ENCODE peak calls at places on chromosome X, in seven cellular contexts. K is HCT116, O is ovary, T is heart left ventricle, H is WERI-Rb-1, Z is brain microvascular endothelial cell, Q is HL-60. B is an unnamed sample. For H3K27me3, the result is how much of the 10 kb centered on the place peaks cover.

GRCh38 chrX:84729408-84729807 is 227.2 kb upstream of the HDX start:
- DNase-seq in K (no peak), O (no peak), T (no peak), H (no peak), Z (no peak), Q (no peak), B (no peak)

GRCh38 chrX:150567645-150568319 is 639 bp upstream of the MTM1 start:
- DNase-seq in K (no peak), O (no peak), T (no peak), H (no peak), Z (no peak), Q (no peak), B (no peak)

GRCh38 chrX:91434351-91435168 is at the start of gene PABPC5:
- DNase-seq in K (no peak), O (peak), T (peak), H (no peak), Z (peak), Q (no peak), B (peak)

GRCh38 chrX:73127700-73128241 is 48.5 kb upstream of the PABPC1L2A start:
- DNase-seq in K (no peak), O (no peak), T (no peak), H (no peak), Z (no peak), Q (no peak), B (no peak)

GRCh38 chrX:118437283-118437682 is 58.3 kb upstream of the DOCK11 start:
- DNase-seq in K (no peak), O (no peak), T (no peak), H (no peak), Z (no peak), Q (no peak), B (no peak)

GRCh38 chrX:40140706-40141499 is 43.1 kb upstream of the BCOR start:
- DNase-seq in K (no peak), O (peak), T (no peak), H (no peak), Z (no peak), Q (no peak), B (peak)

GRCh38 chrX:57137481-57137880 is 284 bp upstream of the SPIN2A start:
- DNase-seq in K (no peak), O (no peak), T (no peak), H (no peak), Z (no peak), Q (no peak), B (no peak)

GRCh38 chrX:40721489-40722106 is 13.7 kb downstream of the MED14 start:
- DNase-seq in K (no peak), O (no peak), T (no peak), H (no peak), Z (no peak), Q (no peak), B (no peak)

GRCh38 chrX:42803320-42803719 is 25.4 kb upstream of the PPP1R2C start:
- DNase-seq in K (no peak), O (no peak), T (no peak), H (no peak), Z (no peak), Q (no peak), B (no peak)

GRCh38 chrX:153075366-153075765 is 3.1 kb downstream of the PNMA6A start:
- DNase-seq in K (no peak), O (no peak), T (no peak), H (no peak), Z (no peak), Q (no peak), B (no peak)

GRCh38 chrX:13646154-13646549 is 6.8 kb upstream of the TCEANC start:
- DNase-seq in K (peak), O (peak), T (peak), H (peak), Z (peak), Q (peak), B (peak)

GRCh38 chrX:140091276-140091886 is 126.1 kb upstream of the CXorf66 start:
- DNase-seq in K (no peak), O (no peak), T (no peak), H (no peak), Z (no peak), Q (peak), B (no peak)

GRCh38 chrX:68808686-68809357 is 20.0 kb upstream of the EFNB1 start:
- DNase-seq in K (peak), O (no peak), T (no peak), H (no peak), Z (no peak), Q (no peak), B (no peak)

GRCh38 chrX:28920554-28920953 is 333.3 kb downstream of the IL1RAPL1 start:
- DNase-seq in K (no peak), O (no peak), T (no peak), H (no peak), Z (no peak), Q (no peak), B (no peak)

GRCh38 chrX:102712967-102713677 is 874 bp downstream of the GPRASP2 start:
- DNase-seq in K (no peak), O (peak), T (peak), H (peak), Z (peak), Q (no peak), B (no peak)

DNA sequence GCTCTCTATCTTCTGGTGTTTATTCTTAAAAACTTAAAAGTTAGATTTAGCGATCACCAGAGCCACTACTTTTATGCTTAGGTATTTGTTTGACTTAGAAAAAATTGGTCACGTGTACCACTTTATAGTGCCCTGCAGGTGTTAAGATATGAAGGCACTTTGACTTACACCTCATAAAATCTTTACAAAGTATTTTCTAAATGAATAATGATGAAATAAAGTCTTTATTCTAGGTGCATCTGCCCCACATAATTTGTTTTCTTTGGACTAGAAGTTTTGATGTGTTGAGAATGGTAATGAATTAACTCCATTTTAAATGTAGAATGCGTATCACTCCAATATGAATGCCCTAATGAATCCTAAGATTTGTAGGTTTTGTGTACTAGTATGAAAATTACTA is 2.9 kb downstream of the FMR1 start:
- DNase-seq in K (no peak), O (no peak), T (no peak), H (no peak), Z (no peak), Q (no peak), B (no peak)
- H3K4me3 ChIP-seq in K (no peak), O (no peak), T (no peak), H (no peak), Z (no peak), Q (no peak), B (no peak)

GRCh38 chrX:104166735-104167436 is 633 bp downstream of the FAM199X start:
- DNase-seq in K (no peak), O (no peak), T (no peak), H (no peak), Z (no peak), Q (no peak), B (no peak)

GRCh38 chrX:104173841-104174240 is 7.6 kb downstream of the FAM199X start:
- DNase-seq in K (no peak), O (no peak), T (no peak), H (no peak), Z (no peak), Q (no peak), B (no peak)

GRCh38 chrX:104172788-104173187 is 6.5 kb downstream of the FAM199X start:
- DNase-seq in K (no peak), O (no peak), T (no peak), H (no peak), Z (peak), Q (no peak), B (no peak)

GRCh38 chrX:104168127-104168526 is 1.9 kb downstream of the FAM199X start:
- DNase-seq in K (no peak), O (no peak), T (no peak), H (no peak), Z (no peak), Q (no peak), B (no peak)

GRCh38 chrX:104172121-104172520 is 5.9 kb downstream of the FAM199X start:
- DNase-seq in K (no peak), O (no peak), T (no peak), H (no peak), Z (no peak), Q (no peak), B (peak)
- TF ChIP-seq CTCF in K (no peak), O (no peak), T (no peak), H (no peak), Z (no peak), Q (no peak), B (no peak)

DNA sequence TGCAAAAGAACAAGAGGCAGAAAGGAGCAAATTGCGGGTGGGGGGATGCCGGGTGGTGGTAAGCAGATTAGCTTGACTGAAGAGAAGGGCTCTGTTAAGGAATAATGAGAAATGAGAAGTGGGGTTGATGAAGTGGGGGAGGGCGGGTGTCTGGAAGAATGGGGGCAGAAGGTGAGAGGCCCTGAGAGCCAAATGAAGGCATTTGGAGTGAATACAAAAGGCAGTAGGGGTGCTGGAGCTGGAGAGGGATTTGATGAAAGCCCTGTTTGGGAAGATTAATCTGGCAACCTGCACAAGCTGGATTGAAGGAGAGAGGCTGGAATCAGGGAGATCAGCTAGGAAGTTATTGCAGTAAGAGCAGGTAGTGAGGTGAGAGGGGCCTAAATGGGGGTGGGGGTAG is 82.1 kb downstream of the GUCY2F start:
- DNase-seq in K (no peak), O (no peak), T (no peak), H (no peak), Z (no peak), Q (no peak), B (no peak)
- H3K27me3 ChIP-seq in K (under half), O (under half), T (under half), H (under half), Z (under half), Q (under half), B (under half)

GRCh38 chrX:54534271-54534670 is 4.3 kb downstream of the GNL3L start:
- DNase-seq in K (no peak), O (no peak), T (no peak), H (no peak), Z (no peak), Q (no peak), B (no peak)
- H3K4me3 ChIP-seq in K (no peak), O (no peak), T (no peak), H (no peak), Z (no peak), Q (no peak), B (no peak)

GRCh38 chrX:120464409-120464808 is 4.7 kb downstream of the LAMP2 start:
- DNase-seq in K (no peak), O (no peak), T (no peak), H (no peak), Z (no peak), Q (peak), B (no peak)
- TF ChIP-seq CTCF in K (no peak), O (no peak), T (no peak), H (no peak), Z (no peak), Q (no peak), B (no peak)

DNA sequence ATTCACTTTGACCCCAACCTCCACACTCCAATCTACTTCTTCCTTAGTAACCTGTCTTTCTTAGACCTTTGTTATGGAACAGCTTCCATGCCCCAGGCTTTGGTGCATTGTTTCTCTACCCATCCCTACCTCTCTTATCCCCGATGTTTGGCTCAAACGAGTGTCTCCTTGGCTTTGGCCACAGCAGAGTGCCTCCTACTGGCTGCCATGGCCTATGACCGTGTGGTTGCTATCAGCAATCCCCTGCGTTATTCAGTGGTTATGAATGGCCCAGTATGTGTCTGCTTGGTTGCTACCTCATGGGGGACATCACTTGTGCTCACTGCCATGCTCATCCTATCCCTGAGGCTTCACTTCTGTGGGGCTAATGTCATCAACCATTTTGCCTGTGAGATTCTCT is 344 bp downstream of the OR13H1 start:
- DNase-seq in K (no peak), O (no peak), T (no peak), H (no peak), Z (no peak), Q (no peak), B (no peak)
- H3K27me3 ChIP-seq in K (under half), O (under half), T (under half), H (under half), Z (under half), Q (under half), B (under half)

GRCh38 chrX:70453024-70453618 is 8.5 kb downstream of the DLG3 start:
- DNase-seq in K (no peak), O (no peak), T (no peak), H (no peak), Z (no peak), Q (no peak), B (no peak)
- H3K4me3 ChIP-seq in K (peak), O (no peak), T (peak), H (no peak), Z (peak), Q (no peak), B (no peak)

DNA sequence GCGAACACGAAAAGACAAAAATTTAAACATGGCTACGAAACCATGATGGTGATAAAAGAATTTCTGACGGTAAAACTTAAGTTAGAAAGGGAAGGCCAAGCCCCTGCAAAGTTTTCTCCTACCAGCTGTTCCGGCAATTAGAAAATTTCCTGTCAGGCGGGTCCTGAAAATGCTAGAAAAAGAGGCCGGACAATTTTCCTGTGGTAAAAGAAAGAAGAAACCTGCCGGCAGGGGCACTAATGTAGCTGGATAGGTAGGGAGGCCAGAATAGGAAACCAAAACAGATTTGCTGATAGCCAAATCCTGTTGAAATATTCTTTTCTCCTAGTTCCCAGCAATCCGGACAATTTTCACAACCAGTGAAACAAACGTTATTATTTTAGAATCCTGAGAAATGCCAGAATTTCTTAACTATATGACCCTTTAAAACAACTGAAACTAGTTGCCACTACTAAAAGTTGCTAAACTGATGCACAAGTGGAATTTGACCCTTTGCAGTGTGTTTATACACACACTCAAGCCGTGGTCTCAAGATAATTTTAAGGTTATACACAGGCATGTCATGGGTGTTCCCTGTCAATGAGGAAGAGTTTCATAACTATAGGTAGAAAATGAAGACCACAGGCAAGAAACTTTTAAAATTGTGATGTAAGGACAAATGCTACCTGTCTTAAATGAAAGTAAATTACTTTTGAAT is 47.8 kb downstream of the RPS6KA3 start:
- DNase-seq in K (no peak), O (peak), T (peak), H (no peak), Z (no peak), Q (no peak), B (no peak)
- TF ChIP-seq CTCF in K (no peak), O (no peak), T (peak), H (no peak), Z (no peak), Q (no peak), B (peak)

B was measured in kidney epithelial cell.